ENCODE peak calls at places on chromosomes 13 and 19, in four cellular contexts. L is IMR-90, Z is GM23248, J is fibroblast of lung. Q is an unnamed sample. For H3K4me1, the result is how much of the 10 kb centered on the place peaks cover.

GRCh38 chr13:110757296-110757695 is 43.8 kb downstream of the ING1 start:
- DNase-seq in Z (no peak), J (no peak), L (no peak), Q (no peak)

GRCh38 chr19:18594096-18594823 is 5.7 kb downstream of the REX1BD start:
- DNase-seq in L (peak), Z (peak), J (peak), Q (peak)

GRCh38 chr19:6402834-6403608 is 10.1 kb upstream of the GTF2F1 start:
- DNase-seq in J (peak), L (peak), Z (peak), Q (peak)

GRCh38 chr19:53076984-53077383 is 26.2 kb downstream of the ZNF160 start:
- DNase-seq in J (peak), L (peak), Z (peak), Q (peak)

GRCh38 chr13:28239374-28239773 is 101.0 kb downstream of the PAN3 start:
- DNase-seq in J (peak), Z (peak), L (peak), Q (no peak)

GRCh38 chr13:98977568-98978270 is at the start of gene DOCK9:
- DNase-seq in J (peak), Z (peak), L (peak), Q (no peak)

GRCh38 chr19:16435238-16435911 is 36.4 kb downstream of the EPS15L1 start:
- DNase-seq in L (peak), Z (peak), J (peak), Q (no peak)

GRCh38 chr13:95155504-95155903 is 145.7 kb downstream of the ABCC4 start:
- DNase-seq in Z (no peak), L (no peak), J (no peak), Q (no peak)

GRCh38 chr19:30307191-30307974 is 64.8 kb upstream of the ZNF536 start:
- DNase-seq in J (no peak), Z (no peak), L (no peak), Q (peak)

GRCh38 chr19:24062222-24062621 is 24.8 kb upstream of the ZNF254 start:
- DNase-seq in J (no peak), Z (peak), L (peak), Q (no peak)

GRCh38 chr13:75907044-75907443 is 270.9 kb downstream of the LMO7 start:
- DNase-seq in J (no peak), Z (no peak), L (no peak), Q (no peak)

GRCh38 chr19:33300016-33300981 is 2.0 kb downstream of the CEBPA start:
- DNase-seq in Z (no peak), J (no peak), L (no peak), Q (no peak)

GRCh38 chr19:48654299-48655059 is 8.5 kb upstream of the CA11 start:
- DNase-seq in J (peak), L (no peak), Z (no peak), Q (no peak)

GRCh38 chr13:59533561-59534337 is 630.0 kb downstream of the DIAPH3 start:
- DNase-seq in J (no peak), L (peak), Z (no peak), Q (no peak)

GRCh38 chr19:28633223-28634030 is 579.5 kb downstream of the UQCRFS1 start:
- DNase-seq in Z (peak), J (peak), L (peak), Q (peak)

GRCh38 chr13:90675129-90675528 is 672.4 kb upstream of the MIR17HG start:
- DNase-seq in J (no peak), L (no peak), Z (no peak), Q (no peak)

GRCh38 chr13:36131215-36131930 is at the start of gene DCLK1:
- DNase-seq in J (peak), L (no peak), Z (peak), Q (no peak)

GRCh38 chr19:52962394-52963228 is at the start of gene ZNF816:
- DNase-seq in J (peak), Z (peak), L (peak), Q (peak)

GRCh38 chr19:40610396-40611064 is 9.4 kb downstream of the LTBP4 start:
- DNase-seq in J (no peak), L (no peak), Z (peak), Q (peak)

GRCh38 chr19:33303791-33304759 is 1.7 kb upstream of the CEBPA start:
- DNase-seq in J (peak), L (no peak), Z (peak), Q (no peak)

GRCh38 chr19:19269952-19270694 is 3.0 kb downstream of the TM6SF2 start:
- DNase-seq in L (no peak), J (no peak), Z (no peak), Q (no peak)

GRCh38 chr13:23889598-23890224 is 511 bp upstream of the MIPEP start:
- DNase-seq in Z (peak), L (no peak), J (no peak), Q (peak)

GRCh38 chr13:38590796-38591507 is 95.9 kb upstream of the FREM2 start:
- DNase-seq in L (no peak), J (no peak), Z (no peak), Q (no peak)

GRCh38 chr19:29202281-29202680 is 10.7 kb downstream of the UQCRFS1 start:
- DNase-seq in L (no peak), J (no peak), Z (no peak), Q (no peak)

GRCh38 chr19:55694241-55694655 is 19.2 kb downstream of the EPN1 start:
- DNase-seq in Z (no peak), L (no peak), J (no peak), Q (no peak)

GRCh38 chr13:73952683-73953082 is 181.5 kb downstream of the KLF12 start:
- DNase-seq in L (peak), J (peak), Z (peak), Q (no peak)

GRCh38 chr19:12784871-12785430 is 6.3 kb upstream of the JUNB start:
- DNase-seq in J (no peak), Z (peak), L (peak), Q (no peak)

GRCh38 chr13:113656831-113657671 is 947 bp downstream of the ATP4B start:
- DNase-seq in L (no peak), J (no peak), Z (no peak), Q (no peak)

GRCh38 chr13:75803175-75803611 is 167.1 kb downstream of the LMO7 start:
- DNase-seq in L (no peak), Z (no peak), J (no peak), Q (no peak)

GRCh38 chr19:24159707-24160106 is 72.7 kb downstream of the ZNF254 start:
- DNase-seq in Z (peak), L (peak), J (peak), Q (peak)

GRCh38 chr19:33441277-33441699 is 67.8 kb downstream of the CEBPG start:
- DNase-seq in J (no peak), L (no peak), Z (no peak), Q (no peak)

GRCh38 chr19:38880076-38880881 is 2.2 kb upstream of the RINL start:
- DNase-seq in L (no peak), Z (no peak), J (no peak), Q (no peak)

GRCh38 chr13:97330448-97330847 is 103.5 kb upstream of the RAP2A start:
- DNase-seq in J (no peak), L (no peak), Z (no peak), Q (no peak)
- H3K4me1 ChIP-seq in J (under half), L (under half), Z (under half), Q (under half)

GRCh38 chr19:7729211-7729610 is 2.7 kb downstream of the CLEC4G start:
- DNase-seq in L (no peak), Z (no peak), J (no peak), Q (no peak)
- H3K4me2 ChIP-seq in L (no peak), Z (no peak), J (no peak), Q (no peak)

GRCh38 chr19:5354403-5354802 is 13.8 kb upstream of the PTPRS start:
- DNase-seq in J (no peak), L (no peak), Z (peak), Q (peak)

GRCh38 chr19:5351731-5352228 is 11.2 kb upstream of the PTPRS start:
- DNase-seq in J (no peak), L (no peak), Z (no peak), Q (no peak)

GRCh38 chr19:5355076-5355475 is 14.5 kb upstream of the PTPRS start:
- DNase-seq in L (no peak), Z (peak), J (no peak), Q (no peak)

GRCh38 chr19:5349041-5349440 is 8.4 kb upstream of the PTPRS start:
- DNase-seq in Z (peak), J (no peak), L (no peak), Q (no peak)

GRCh38 chr19:5352229-5352763 is 11.7 kb upstream of the PTPRS start:
- DNase-seq in J (no peak), Z (peak), L (peak), Q (no peak)
- H2AFZ ChIP-seq in J (no peak), Z (no peak), L (peak), Q (no peak)

DNA sequence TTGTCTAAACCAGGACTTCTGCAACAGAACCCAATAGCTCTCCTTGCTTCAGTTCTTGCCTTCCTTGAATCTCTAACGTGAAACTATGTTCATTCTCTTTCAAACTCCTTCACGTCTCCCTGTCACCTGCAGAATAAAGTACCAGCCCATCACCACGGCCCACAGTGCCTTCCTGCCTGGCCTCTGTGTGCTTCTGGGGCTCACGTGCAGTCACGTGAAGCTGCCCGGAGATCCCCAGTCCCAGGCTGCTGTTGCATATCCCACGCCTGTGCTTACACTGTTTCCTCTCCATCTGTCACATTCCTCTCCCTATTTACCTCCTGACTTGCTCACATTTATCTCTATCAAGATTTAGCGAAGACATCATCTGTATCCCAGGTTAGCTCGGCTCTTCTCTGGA is 102.8 kb downstream of the STARD13 start:
- DNase-seq in Z (no peak), J (no peak), L (no peak), Q (no peak)
- H3K4me1 ChIP-seq in Z (under half), J (under half), L (under half), Q (under half)